ENCODE peak calls at places on chromosome 18, in four cellular contexts. N is IMR-90, D is stomach, F is heart left ventricle. W is an unnamed sample.

GRCh38 chr18:10391506-10391905 is 62.9 kb upstream of the APCDD1 start:
- DNase-seq in N (no peak), D (no peak), F (no peak), W (no peak)

GRCh38 chr18:6487027-6487426 is 72.3 kb upstream of the L3MBTL4 start:
- DNase-seq in N (no peak), D (no peak), F (no peak), W (no peak)

GRCh38 chr18:72820571-72820970 is 47.2 kb downstream of the NETO1 start:
- DNase-seq in N (no peak), D (no peak), F (no peak), W (no peak)

GRCh38 chr18:47184419-47185050 is 8.4 kb upstream of the IER3IP1 start:
- DNase-seq in N (peak), D (no peak), F (no peak), W (peak)

GRCh38 chr18:47286776-47287410 is 35.4 kb upstream of the SKOR2 start:
- DNase-seq in N (no peak), D (no peak), F (no peak), W (no peak)

GRCh38 chr18:48460929-48461583 is 51.9 kb upstream of the ZBTB7C start:
- DNase-seq in N (peak), D (no peak), F (no peak), W (no peak)

GRCh38 chr18:77000527-77000926 is 132.1 kb downstream of the MBP start:
- DNase-seq in N (peak), D (peak), F (no peak), W (no peak)

GRCh38 chr18:54787098-54787497 is 41.2 kb upstream of the RAB27B start:
- DNase-seq in N (no peak), D (peak), F (no peak), W (no peak)

GRCh38 chr18:14767474-14767873 is 19.5 kb downstream of the ANKRD30B start:
- DNase-seq in N (no peak), D (no peak), F (no peak), W (no peak)

GRCh38 chr18:75265255-75265654 is 54.7 kb downstream of the TSHZ1 start:
- DNase-seq in N (peak), D (no peak), F (no peak), W (no peak)

GRCh38 chr18:13932285-13933025 is 17.1 kb upstream of the MC2R start:
- DNase-seq in N (no peak), D (no peak), F (no peak), W (no peak)

GRCh38 chr18:46099463-46099862 is 1.4 kb upstream of the ATP5F1A start:
- DNase-seq in N (no peak), D (no peak), F (no peak), W (peak)

GRCh38 chr18:69588301-69588700 is 187.6 kb downstream of the DOK6 start:
- DNase-seq in N (peak), D (no peak), F (no peak), W (no peak)

GRCh38 chr18:23191952-23192662 is 56.8 kb downstream of the CABLES1 start:
- DNase-seq in N (peak), D (peak), F (peak), W (no peak)

GRCh38 chr18:73007195-73007934 is 139.6 kb upstream of the NETO1 start:
- DNase-seq in N (no peak), D (no peak), F (no peak), W (no peak)

GRCh38 chr18:6682437-6683111 is 46.9 kb upstream of the ARHGAP28 start:
- DNase-seq in N (peak), D (peak), F (no peak), W (no peak)

GRCh38 chr18:48644029-48644428 is 105.2 kb downstream of the CTIF start:
- DNase-seq in N (no peak), D (no peak), F (no peak), W (no peak)

GRCh38 chr18:44080054-44080453 is 600.6 kb upstream of the SETBP1 start:
- DNase-seq in N (no peak), D (no peak), F (no peak), W (no peak)

GRCh38 chr18:58303363-58303762 is 259.3 kb downstream of the NEDD4L start:
- DNase-seq in N (no peak), D (no peak), F (no peak), W (no peak)

GRCh38 chr18:11136241-11136640 is 13.1 kb downstream of the PIEZO2 start:
- DNase-seq in N (peak), D (no peak), F (no peak), W (no peak)

GRCh38 chr18:8515142-8515865 is 93.9 kb upstream of the RAB12 start:
- DNase-seq in N (no peak), D (no peak), F (no peak), W (no peak)

GRCh38 chr18:33579147-33579867 is 1.3 kb downstream of the ASXL3 start:
- DNase-seq in N (no peak), D (no peak), F (no peak), W (no peak)

GRCh38 chr18:76554788-76555187 is 59.7 kb upstream of the ZNF516 start:
- DNase-seq in N (no peak), D (no peak), F (no peak), W (no peak)

GRCh38 chr18:68956650-68957049 is 158.8 kb downstream of the CCDC102B start:
- DNase-seq in N (no peak), D (no peak), F (no peak), W (no peak)

GRCh38 chr18:50038448-50038847 is 156.5 kb downstream of the MYO5B start:
- DNase-seq in N (no peak), D (no peak), F (no peak), W (no peak)

GRCh38 chr18:75854174-75854573 is 426.7 kb upstream of the SMIM21 start:
- DNase-seq in N (no peak), D (no peak), F (no peak), W (no peak)

GRCh38 chr18:33839452-33840225 is 261.6 kb downstream of the ASXL3 start:
- DNase-seq in N (peak), D (no peak), F (no peak), W (no peak)

GRCh38 chr18:12839526-12840196 is 44.4 kb downstream of the PTPN2 start:
- DNase-seq in N (no peak), D (no peak), F (no peak), W (no peak)

GRCh38 chr18:41745166-41746049 is 209.6 kb upstream of the PIK3C3 start:
- DNase-seq in N (peak), D (peak), F (peak), W (no peak)

GRCh38 chr18:45332911-45333310 is 282.4 kb upstream of the SLC14A2 start:
- DNase-seq in N (no peak), D (no peak), F (no peak), W (no peak)

GRCh38 chr18:33833847-33834246 is 255.8 kb downstream of the ASXL3 start:
- DNase-seq in N (no peak), D (no peak), F (no peak), W (no peak)

GRCh38 chr18:59662008-59662701 is 35.1 kb downstream of the CCBE1 start:
- DNase-seq in N (peak), D (no peak), F (no peak), W (no peak)

GRCh38 chr18:59667488-59667887 is 29.7 kb downstream of the CCBE1 start:
- DNase-seq in N (no peak), D (no peak), F (no peak), W (no peak)

GRCh38 chr18:59665057-59666007 is 31.9 kb downstream of the CCBE1 start:
- DNase-seq in N (peak), D (no peak), F (no peak), W (no peak)

GRCh38 chr18:59663096-59663495 is 34.1 kb downstream of the CCBE1 start:
- DNase-seq in N (no peak), D (no peak), F (no peak), W (no peak)

GRCh38 chr18:59664329-59664728 is 32.9 kb downstream of the CCBE1 start:
- DNase-seq in N (peak), D (no peak), F (no peak), W (no peak)
- H3K4me3 ChIP-seq in N (no peak), D (no peak), F (no peak), W (no peak)

DNA sequence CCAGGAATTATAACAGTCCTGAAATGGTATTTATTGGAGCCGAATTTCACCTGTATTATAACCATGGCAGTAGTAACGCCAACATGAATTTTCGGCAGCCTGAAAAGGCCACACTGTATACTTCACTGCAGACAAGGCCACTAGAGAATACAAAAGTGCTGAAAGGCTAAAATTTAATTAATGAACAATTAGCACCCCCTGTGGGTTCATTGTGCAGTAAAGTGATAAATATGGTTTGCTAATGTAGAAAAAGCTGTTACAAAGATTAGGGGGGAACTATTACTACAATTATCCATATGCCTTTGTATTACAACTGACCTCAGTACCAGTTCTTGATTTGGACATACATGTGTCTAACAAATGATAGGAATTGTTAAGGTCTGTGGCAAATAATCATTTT is 116.3 kb downstream of the ZNF521 start:
- DNase-seq in N (no peak), D (no peak), F (no peak), W (no peak)
- TF ChIP-seq CTCF in N (no peak), D (no peak), F (peak), W (no peak)

GRCh38 chr18:32093106-32093511 is 1.4 kb downstream of the RNF138 start:
- DNase-seq in N (peak), D (peak), F (peak), W (peak)

GRCh38 chr18:32091724-32092421 is at the start of gene RNF138:
- DNase-seq in N (peak), D (peak), F (peak), W (peak)

GRCh38 chr18:32093523-32093922 is 1.8 kb downstream of the RNF138 start:
- DNase-seq in N (peak), D (no peak), F (no peak), W (no peak)

GRCh38 chr18:32091325-32091723 is 350 bp upstream of the RNF138 start:
- DNase-seq in N (no peak), D (no peak), F (no peak), W (no peak)

DNA sequence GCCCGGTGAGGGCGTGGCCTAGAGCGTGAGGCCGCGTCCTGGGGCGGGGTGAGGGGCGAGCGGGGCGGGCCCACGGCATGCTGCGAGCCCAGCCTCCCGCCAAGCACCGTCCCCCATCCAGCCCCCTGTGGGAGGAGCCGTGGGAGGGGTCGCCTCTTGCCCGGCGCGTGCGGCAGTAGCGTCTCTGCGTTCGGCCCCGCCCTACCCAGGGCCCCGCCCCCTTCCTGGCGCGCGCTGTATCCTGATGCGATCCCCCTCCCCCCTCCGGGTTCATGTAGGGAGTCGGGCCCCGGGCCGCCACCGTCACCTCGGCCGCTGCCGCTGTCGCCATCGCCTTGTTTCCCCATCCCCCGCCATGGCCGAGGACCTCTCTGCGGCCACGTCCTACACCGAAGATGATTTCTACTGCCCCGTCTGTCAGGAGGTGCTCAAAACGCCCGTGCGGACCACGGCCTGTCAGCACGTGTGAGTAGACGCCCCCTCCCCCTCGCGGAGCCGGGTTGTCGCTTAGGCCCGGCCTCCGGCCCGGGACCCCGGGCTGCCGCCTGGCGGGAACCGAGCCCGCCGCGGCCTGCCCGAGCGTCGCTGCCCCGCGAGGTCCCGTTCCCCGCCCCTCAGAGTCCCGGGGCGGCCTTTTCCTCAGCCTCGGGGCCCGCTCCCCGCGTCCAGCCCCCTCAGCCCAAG is 890 bp downstream of the RNF138 start:
- DNase-seq in N (peak), D (peak), F (peak), W (peak)
- TF ChIP-seq POLR2A in N (peak), D (no peak), F (peak), W (no peak)

DNA sequence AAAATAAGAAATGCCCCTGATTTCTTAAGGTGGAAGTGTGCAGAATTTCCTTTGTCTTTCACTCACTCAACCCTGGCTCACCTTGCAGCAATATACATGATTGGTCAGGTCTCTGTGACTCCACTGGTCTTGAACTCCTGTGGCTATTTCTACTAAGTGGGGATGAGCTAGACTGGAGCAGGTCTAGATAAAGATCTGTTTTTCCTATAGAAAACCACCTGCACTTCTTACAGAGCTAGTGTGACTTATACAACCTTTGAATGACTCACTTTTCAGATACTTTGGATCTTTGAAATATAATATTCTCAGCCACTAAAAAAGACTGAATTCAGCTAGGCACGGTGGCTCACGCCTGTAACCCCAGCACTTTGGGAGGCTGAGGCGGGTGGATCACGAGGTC is 98.5 kb upstream of the KCTD1 start:
- DNase-seq in N (no peak), D (no peak), F (no peak), W (no peak)
- H3K4me3 ChIP-seq in N (no peak), D (no peak), F (no peak), W (no peak)

GRCh38 chr18:52409732-52410131 is 69.7 kb downstream of the DCC start:
- DNase-seq in N (no peak), D (no peak), F (no peak), W (no peak)
- TF ChIP-seq CTCF in N (no peak), D (no peak), F (no peak), W (no peak)

GRCh38 chr18:35267161-35267651 is 22.8 kb downstream of the ZSCAN30 start:
- DNase-seq in N (no peak), D (peak), F (peak), W (peak)
- TF ChIP-seq POLR2A in N (no peak), D (no peak), F (peak), W (no peak)

GRCh38 chr18:59917422-59917821 is 17.6 kb downstream of the PMAIP1 start:
- DNase-seq in N (peak), D (no peak), F (no peak), W (no peak)
- H3K4me3 ChIP-seq in N (no peak), D (no peak), F (no peak), W (no peak)

GRCh38 chr18:21865043-21865442 is 124.5 kb downstream of the MIB1 start:
- DNase-seq in N (peak), D (no peak), F (no peak), W (no peak)
- TF ChIP-seq CTCF in N (no peak), D (no peak), F (no peak), W (no peak)

DNA sequence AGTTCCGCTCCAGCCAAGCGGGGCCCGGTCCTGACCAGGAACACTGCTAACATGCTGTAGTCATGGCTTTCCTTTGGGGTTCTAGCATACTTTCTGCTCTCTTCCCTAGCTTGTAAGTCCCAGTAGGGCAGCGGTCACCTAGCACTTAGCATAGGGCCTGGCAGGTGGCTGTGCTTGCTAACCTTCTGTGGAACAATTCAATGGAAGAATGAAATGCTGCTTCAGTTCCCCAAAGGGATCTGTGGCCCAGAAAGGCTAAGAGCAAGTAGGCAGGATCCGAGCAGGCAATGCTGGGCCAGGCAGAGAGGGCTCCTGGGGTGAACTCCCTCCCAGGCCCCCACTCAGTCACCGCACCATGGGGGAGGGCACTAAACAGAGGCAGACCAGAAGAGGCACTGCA is 266.8 kb downstream of the CELF4 start:
- DNase-seq in N (no peak), D (no peak), F (no peak), W (no peak)
- TF ChIP-seq POLR2A in N (no peak), D (no peak), F (no peak), W (no peak)

W was measured in lower leg skin.